ENCODE peak calls at places on chromosome 21, in seven cellular contexts. C, O, Z, M, J, Y and E are unnamed samples.

GRCh38 chr21:35578831-35579470 is 481.4 kb downstream of the SETD4 start:
- DNase-seq in C (no peak), O (no peak), Z (no peak), M (no peak), J (no peak), Y (no peak), E (no peak)

GRCh38 chr21:35609263-35609662 is 451.1 kb downstream of the SETD4 start:
- DNase-seq in C (no peak), O (no peak), Z (no peak), M (no peak), J (no peak), Y (no peak), E (no peak)

GRCh38 chr21:38950388-38951094 is 144.8 kb downstream of the ETS2 start:
- DNase-seq in C (no peak), O (no peak), Z (no peak), M (no peak), J (no peak), Y (peak; percentile 37), E (no peak)

GRCh38 chr21:42859891-42860230 is 19.5 kb downstream of the WDR4 start:
- DNase-seq in C (no peak), O (no peak), Z (no peak), M (no peak), J (no peak), Y (no peak), E (no peak)

GRCh38 chr21:39845581-39846130 is 21.6 kb upstream of the PCP4 start:
- DNase-seq in C (no peak), O (no peak), Z (no peak), M (no peak), J (no peak), Y (no peak), E (no peak)

GRCh38 chr21:36355071-36355680 is 30.0 kb upstream of the CHAF1B start:
- DNase-seq in C (no peak), O (no peak), Z (no peak), M (no peak), J (no peak), Y (no peak), E (no peak)

GRCh38 chr21:35727830-35728229 is 332.5 kb downstream of the SETD4 start:
- DNase-seq in C (no peak), O (no peak), Z (no peak), M (no peak), J (no peak), Y (no peak), E (no peak)

GRCh38 chr21:35909456-35910178 is 150.7 kb downstream of the SETD4 start:
- DNase-seq in C (no peak), O (no peak), Z (no peak), M (no peak), J (no peak), Y (no peak), E (no peak)

GRCh38 chr21:39051561-39051949 is 131.7 kb downstream of the PSMG1 start:
- DNase-seq in C (no peak), O (no peak), Z (no peak), M (no peak), J (no peak), Y (no peak), E (no peak)

GRCh38 chr21:39675595-39675994 is 62.9 kb downstream of the B3GALT5 start:
- DNase-seq in C (no peak), O (no peak), Z (no peak), M (no peak), J (no peak), Y (no peak), E (no peak)

GRCh38 chr21:36756527-36756926 is 57.6 kb downstream of the SIM2 start:
- DNase-seq in C (no peak), O (no peak), Z (no peak), M (no peak), J (no peak), Y (peak; percentile 11), E (no peak)

GRCh38 chr21:35045539-35046222 is 3.4 kb downstream of the RUNX1 start:
- DNase-seq in C (no peak), O (no peak), Z (no peak), M (no peak), J (no peak), Y (no peak), E (no peak)

GRCh38 chr21:29164330-29164942 is 34.0 kb downstream of the MAP3K7CL start:
- DNase-seq in C (no peak), O (no peak), Z (peak; percentile 52), M (no peak), J (no peak), Y (no peak), E (no peak)

GRCh38 chr21:43352568-43353281 is 74.2 kb downstream of the SIK1 start:
- DNase-seq in C (no peak), O (no peak), Z (no peak), M (no peak), J (no peak), Y (no peak), E (no peak)

GRCh38 chr21:43937898-43938309 is 72.9 kb downstream of the AGPAT3 start:
- DNase-seq in C (no peak), O (no peak), Z (no peak), M (peak; percentile 2), J (no peak), Y (no peak), E (no peak)

GRCh38 chr21:39319251-39319756 is 5.9 kb upstream of the BRWD1 start:
- DNase-seq in C (peak; percentile 49), O (peak; percentile 56), Z (peak; percentile 77), M (no peak), J (no peak), Y (no peak), E (no peak)

GRCh38 chr21:39182484-39183271 is 573 bp downstream of the PSMG1 start:
- DNase-seq in C (no peak), O (peak; percentile 23), Z (peak; percentile 34), M (no peak), J (no peak), Y (no peak), E (peak; percentile 27)

GRCh38 chr21:20617130-20617529 is 381.1 kb upstream of the NCAM2 start:
- DNase-seq in C (no peak), O (no peak), Z (peak; percentile 1), M (no peak), J (no peak), Y (peak; percentile 27), E (no peak)

GRCh38 chr21:38402291-38402690 is 96.0 kb downstream of the ERG start:
- DNase-seq in C (no peak), O (no peak), Z (no peak), M (no peak), J (no peak), Y (no peak), E (no peak)

GRCh38 chr21:24290151-24290833 is 1317.0 kb downstream of the MRPL39 start:
- DNase-seq in C (no peak), O (no peak), Z (no peak), M (no peak), J (no peak), Y (no peak), E (no peak)

GRCh38 chr21:20108976-20109375 is 889.2 kb upstream of the NCAM2 start:
- DNase-seq in C (no peak), O (no peak), Z (no peak), M (no peak), J (no peak), Y (no peak), E (no peak)

GRCh38 chr21:15826147-15826780 is 96.5 kb downstream of the USP25 start:
- DNase-seq in C (no peak), O (peak; percentile 16), Z (peak; percentile 55), M (no peak), J (no peak), Y (no peak), E (peak; percentile 35)

GRCh38 chr21:31335957-31336738 is 7.9 kb downstream of the TIAM1 start:
- DNase-seq in C (no peak), O (peak; percentile 29), Z (no peak), M (no peak), J (no peak), Y (no peak), E (no peak)

GRCh38 chr21:34788879-34789278 is 120.1 kb downstream of the CLIC6 start:
- DNase-seq in C (no peak), O (no peak), Z (no peak), M (no peak), J (no peak), Y (no peak), E (no peak)

GRCh38 chr21:14911351-14911750 is 153.4 kb downstream of the NRIP1 start:
- DNase-seq in C (no peak), O (no peak), Z (no peak), M (no peak), J (no peak), Y (no peak), E (no peak)

GRCh38 chr21:37257526-37257966 is 9.6 kb downstream of the VPS26C start:
- DNase-seq in C (peak; percentile 23), O (peak; percentile 21), Z (no peak), M (peak; percentile 69), J (peak; percentile 24), Y (no peak), E (no peak)

GRCh38 chr21:38793926-38794713 is 11.6 kb upstream of the ETS2 start:
- DNase-seq in C (no peak), O (no peak), Z (no peak), M (no peak), J (no peak), Y (no peak), E (no peak)

GRCh38 chr21:37537391-37537996 is 170.9 kb downstream of the DYRK1A start:
- DNase-seq in C (no peak), O (no peak), Z (no peak), M (no peak), J (no peak), Y (no peak), E (no peak)

GRCh38 chr21:45145146-45145545 is 70.8 kb downstream of the ADARB1 start:
- DNase-seq in C (no peak), O (no peak), Z (no peak), M (no peak), J (no peak), Y (no peak), E (no peak)
- TF ChIP-seq CTCF in C (no peak), O (no peak), Z (no peak), M (no peak), J (no peak), Y (no peak), E (no peak)

GRCh38 chr21:33265664-33266049 is 510 bp upstream of the IL10RB start:
- DNase-seq in C (peak; percentile 50), O (no peak), Z (no peak), M (no peak), J (peak; percentile 40), Y (peak; percentile 44), E (no peak)
- TF ChIP-seq CTCF in C (no peak), O (no peak), Z (no peak), M (no peak), J (no peak), Y (no peak), E (no peak)

GRCh38 chr21:41580758-41581554 is 73.0 kb upstream of the TMPRSS2 start:
- DNase-seq in C (no peak), O (no peak), Z (no peak), M (no peak), J (no peak), Y (peak; percentile 25), E (no peak)
- TF ChIP-seq CTCF in C (no peak), O (no peak), Z (no peak), M (no peak), J (no peak), Y (no peak), E (no peak)

GRCh38 chr21:18289876-18290275 is 45.2 kb downstream of the CHODL start:
- DNase-seq in C (no peak), O (no peak), Z (no peak), M (no peak), J (no peak), Y (no peak), E (no peak)

DNA sequence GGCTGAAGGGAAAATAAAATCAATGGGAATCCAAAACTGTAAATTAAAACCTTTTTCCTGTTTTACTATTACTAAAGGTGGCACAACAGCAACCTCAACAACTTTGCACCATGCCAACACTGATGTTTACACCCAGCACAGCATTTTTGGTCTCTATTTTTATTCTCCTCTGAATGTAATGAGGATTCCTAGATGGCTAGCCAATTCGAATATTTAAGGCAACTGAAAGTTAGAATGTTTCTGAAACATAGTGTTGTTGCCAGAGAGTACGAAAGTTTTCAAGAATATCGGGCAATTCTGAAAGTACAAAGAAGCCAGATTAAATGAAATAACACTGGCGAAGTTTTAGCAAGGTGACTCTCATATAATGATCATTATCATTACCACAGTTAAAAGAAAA is 40.7 kb downstream of the CHODL start:
- DNase-seq in C (no peak), O (no peak), Z (no peak), M (no peak), J (no peak), Y (no peak), E (no peak)
- TF ChIP-seq CTCF in C (no peak), O (no peak), Z (no peak), M (no peak), J (no peak), Y (no peak), E (no peak)